ENCODE peak calls at places on chromosome 20, in five cellular contexts. Q is fibroblast of the conjunctiva; P is NCI-H1930; W is fibroblast of mammary gland; U is activated naive CD4-positive, alpha-beta T cell. S is an unnamed sample.

GRCh38 chr20:33859157-33859695 is 48.1 kb downstream of the CHMP4B start:
- DNase-seq in Q (no peak), P (no peak), W (peak; percentile 47), U (no peak), S (no peak)

GRCh38 chr20:9572690-9573089 is 58.3 kb downstream of the LAMP5 start:
- DNase-seq in Q (no peak), P (no peak), W (no peak), U (no peak), S (no peak)

GRCh38 chr20:17896771-17897369 is 71.7 kb downstream of the SNX5 start:
- DNase-seq in Q (no peak), P (no peak), W (peak; percentile 52), U (no peak), S (no peak)

GRCh38 chr20:5996765-5997164 is 46.3 kb downstream of the MCM8 start:
- DNase-seq in Q (no peak), P (no peak), W (no peak), U (no peak), S (no peak)

GRCh38 chr20:63206878-63207277 is 9.1 kb downstream of the YTHDF1 start:
- DNase-seq in Q (no peak), P (no peak), W (peak; percentile 44), U (no peak), S (no peak)

GRCh38 chr20:6533828-6534388 is 233.6 kb upstream of the BMP2 start:
- DNase-seq in Q (peak; percentile 55), P (no peak), W (peak; percentile 78), U (no peak), S (no peak)

GRCh38 chr20:32984631-32985354 is 19.4 kb downstream of the SUN5 start:
- DNase-seq in Q (no peak), P (no peak), W (no peak), U (no peak), S (no peak)

GRCh38 chr20:53390780-53391179 is 202.9 kb downstream of the ZNF217 start:
- DNase-seq in Q (no peak), P (no peak), W (no peak), U (no peak), S (no peak)

GRCh38 chr20:63311186-63311832 is 18.3 kb downstream of the COL20A1 start:
- DNase-seq in Q (no peak), P (no peak), W (no peak), U (no peak), S (no peak)

GRCh38 chr20:36184816-36185776 is 30.6 kb downstream of the EPB41L1 start:
- DNase-seq in Q (no peak), P (no peak), W (no peak), U (no peak), S (no peak)

GRCh38 chr20:4083103-4083864 is 67.9 kb upstream of the RNF24 start:
- DNase-seq in Q (no peak), P (no peak), W (no peak), U (no peak), S (no peak)

GRCh38 chr20:49186535-49187329 is 1.4 kb downstream of the STAU1 start:
- DNase-seq in Q (peak; percentile 23), P (no peak), W (peak; percentile 55), U (peak; percentile 34), S (no peak)

GRCh38 chr20:376089-376488 is 4.5 kb upstream of the TRIB3 start:
- DNase-seq in Q (no peak), P (no peak), W (no peak), U (no peak), S (no peak)

GRCh38 chr20:33401922-33402369 is 627 bp upstream of the CDK5RAP1 start:
- DNase-seq in Q (no peak), P (no peak), W (peak; percentile 33), U (no peak), S (no peak)

GRCh38 chr20:24977336-24977735 is 15.2 kb downstream of the APMAP start:
- DNase-seq in Q (no peak), P (no peak), W (no peak), U (no peak), S (no peak)

GRCh38 chr20:35821807-35822242 is 50.0 kb downstream of the PHF20 start:
- DNase-seq in Q (no peak), P (no peak), W (peak; percentile 83), U (no peak), S (no peak)

GRCh38 chr20:11452326-11452725 is 465.4 kb upstream of the BTBD3 start:
- DNase-seq in Q (no peak), P (no peak), W (peak; percentile 48), U (no peak), S (no peak)

GRCh38 chr20:45963059-45964011 is 8.7 kb downstream of the ZNF335 start:
- DNase-seq in Q (peak; percentile 16), P (no peak), W (peak; percentile 59), U (no peak), S (no peak)

GRCh38 chr20:38134427-38135281 is 30.4 kb downstream of the TGM2 start:
- DNase-seq in Q (no peak), P (no peak), W (no peak), U (no peak), S (no peak)

GRCh38 chr20:21106171-21106694 is at the start of gene LINC00237:
- DNase-seq in Q (no peak), P (no peak), W (no peak), U (no peak), S (no peak)

GRCh38 chr20:2246081-2246491 is 49.7 kb upstream of the TGM3 start:
- DNase-seq in Q (no peak), P (no peak), W (no peak), U (no peak), S (peak; percentile 56)

GRCh38 chr20:18361678-18362077 is 73.4 kb downstream of the ZNF133 start:
- DNase-seq in Q (no peak), P (no peak), W (no peak), U (no peak), S (no peak)

GRCh38 chr20:58435237-58435636 is 46.2 kb downstream of the VAPB start:
- DNase-seq in Q (no peak), P (no peak), W (no peak), U (no peak), S (no peak)

GRCh38 chr20:31841928-31842327 is 3.5 kb downstream of the FOXS1 start:
- DNase-seq in Q (no peak), P (no peak), W (peak; percentile 56), U (no peak), S (no peak)

GRCh38 chr20:10610266-10610665 is 63.5 kb downstream of the JAG1 start:
- DNase-seq in Q (no peak), P (no peak), W (no peak), U (no peak), S (no peak)

GRCh38 chr20:19072988-19073387 is 139.5 kb upstream of the SLC24A3 start:
- DNase-seq in Q (no peak), P (no peak), W (no peak), U (no peak), S (no peak)

GRCh38 chr20:44157061-44157460 is 29.9 kb downstream of the JPH2 start:
- DNase-seq in Q (no peak), P (no peak), W (no peak), U (no peak), S (no peak)

GRCh38 chr20:44050925-44051660 is 135.9 kb downstream of the JPH2 start:
- DNase-seq in Q (no peak), P (no peak), W (no peak), U (no peak), S (no peak)

GRCh38 chr20:24665741-24666191 is 196.3 kb downstream of the SYNDIG1 start:
- DNase-seq in Q (no peak), P (no peak), W (no peak), U (no peak), S (no peak)

GRCh38 chr20:6604179-6604578 is 163.3 kb upstream of the BMP2 start:
- DNase-seq in Q (no peak), P (no peak), W (no peak), U (no peak), S (no peak)

GRCh38 chr20:51799586-51799985 is 2.7 kb downstream of the SALL4 start:
- DNase-seq in Q (no peak), P (no peak), W (no peak), U (no peak), S (no peak)

GRCh38 chr20:57663241-57663640 is 43.0 kb upstream of the ZBP1 start:
- DNase-seq in Q (no peak), P (no peak), W (no peak), U (no peak), S (no peak)

GRCh38 chr20:59148713-59149493 is 14.7 kb upstream of the ZNF831 start:
- DNase-seq in Q (no peak), P (no peak), W (no peak), U (no peak), S (no peak)

GRCh38 chr20:35568645-35569044 is 26.8 kb downstream of the ERGIC3 start:
- DNase-seq in Q (no peak), P (peak; percentile 14), W (no peak), U (no peak), S (no peak)

GRCh38 chr20:33791959-33792597 is 19.1 kb upstream of the CHMP4B start:
- DNase-seq in Q (peak; percentile 8), P (no peak), W (peak; percentile 72), U (peak; percentile 35), S (no peak)

GRCh38 chr20:56624786-56625681 is 4.1 kb upstream of the TFAP2C start:
- DNase-seq in Q (no peak), P (no peak), W (no peak), U (no peak), S (no peak)